ENCODE peak calls at places on chromosomes 5 and 9, in five cellular contexts. E, B, W, S and O are unnamed samples.

GRCh38 chr5:141960449-141961323 is 2.7 kb upstream of the PCDH12 start:
- DNase-seq in B (peak), W (peak), E (peak), S (peak), O (peak)

GRCh38 chr9:18890372-18890771 is 142.6 kb downstream of the SAXO1 start:
- DNase-seq in E (no peak), W (no peak), B (no peak), S (no peak), O (peak)

GRCh38 chr9:137972988-137973470 is 95.4 kb downstream of the CACNA1B start:
- DNase-seq in B (no peak), W (no peak), E (peak), S (no peak), O (peak)

GRCh38 chr9:137139468-137140150 is 655 bp downstream of the GRIN1 start:
- DNase-seq in S (no peak), B (no peak), W (no peak), E (no peak), O (no peak)

GRCh38 chr5:67183859-67184258 is 12.7 kb downstream of the CD180 start:
- DNase-seq in S (no peak), E (no peak), W (no peak), B (no peak), O (no peak)

GRCh38 chr5:154421868-154422267 is 23.9 kb upstream of the SAP30L start:
- DNase-seq in E (no peak), B (peak), S (no peak), W (no peak), O (peak)

GRCh38 chr9:109064963-109065701 is 51.8 kb upstream of the CTNNAL1 start:
- DNase-seq in S (peak), E (no peak), B (no peak), W (no peak), O (peak)

GRCh38 chr5:159951387-159951786 is 35.1 kb downstream of the ADRA1B start:
- DNase-seq in S (no peak), E (no peak), B (peak), W (no peak), O (no peak)

GRCh38 chr5:125874717-125875116 is 548.5 kb upstream of the GRAMD2B start:
- DNase-seq in W (no peak), S (no peak), B (peak), E (no peak), O (peak)

GRCh38 chr9:128893354-128893753 is 11.4 kb downstream of the LRRC8A start:
- DNase-seq in B (no peak), W (no peak), E (no peak), S (no peak), O (no peak)

GRCh38 chr9:137232510-137232909 is 1.8 kb downstream of the SLC34A3 start:
- DNase-seq in B (no peak), W (no peak), S (no peak), E (no peak), O (no peak)

GRCh38 chr9:37503736-37504135 is 18.0 kb downstream of the POLR1E start:
- DNase-seq in B (no peak), E (peak), W (no peak), S (no peak), O (no peak)

GRCh38 chr5:141373673-141374317 is at the start of gene PCDHGA6:
- DNase-seq in S (no peak), W (no peak), E (no peak), B (no peak), O (no peak)

GRCh38 chr5:72402959-72403628 is 82.9 kb downstream of the PTCD2 start:
- DNase-seq in E (no peak), W (peak), B (peak), S (no peak), O (peak)

GRCh38 chr5:69502375-69503143 is 10.0 kb downstream of the OCLN start:
- DNase-seq in S (peak), B (no peak), E (no peak), W (no peak), O (peak)

GRCh38 chr9:113609562-113610318 is 146.2 kb downstream of the RGS3 start:
- DNase-seq in W (peak), S (peak), B (peak), E (peak), O (peak)

GRCh38 chr9:110543631-110544051 is 35.9 kb downstream of the SVEP1 start:
- DNase-seq in B (peak), W (no peak), E (no peak), S (no peak), O (no peak)

GRCh38 chr9:104868687-104869404 is 59.1 kb downstream of the ABCA1 start:
- DNase-seq in E (peak), B (peak), S (peak), W (peak), O (peak)

GRCh38 chr9:70021026-70021571 is 22.5 kb upstream of the MAMDC2 start:
- DNase-seq in S (peak), B (no peak), E (no peak), W (no peak), O (peak)

GRCh38 chr9:254516-254915 is 39.9 kb downstream of the DOCK8 start:
- DNase-seq in S (no peak), W (no peak), E (no peak), B (peak), O (peak)

GRCh38 chr5:2125901-2126265 is 243.2 kb upstream of the IRX4 start:
- DNase-seq in W (no peak), E (no peak), B (no peak), S (no peak), O (no peak)

GRCh38 chr9:119009253-119009652 is 360.0 kb downstream of the BRINP1 start:
- DNase-seq in W (no peak), S (peak), E (no peak), B (peak), O (peak)

GRCh38 chr9:14238518-14238917 is 75.4 kb downstream of the NFIB start:
- DNase-seq in B (peak), W (no peak), E (no peak), S (peak), O (peak)

GRCh38 chr9:3858961-3859360 is 333.2 kb upstream of the RFX3 start:
- DNase-seq in E (no peak), W (no peak), S (peak), B (no peak), O (peak)

GRCh38 chr5:66565878-66566277 is 30.3 kb upstream of the MAST4 start:
- DNase-seq in E (no peak), W (no peak), S (no peak), B (peak), O (no peak)

GRCh38 chr5:66739923-66740322 is 143.7 kb downstream of the MAST4 start:
- DNase-seq in E (no peak), B (no peak), S (no peak), W (no peak), O (no peak)

GRCh38 chr9:110099236-110099741 is 108.7 kb downstream of the C9orf152 start:
- DNase-seq in E (no peak), B (no peak), S (peak), W (peak), O (peak)

GRCh38 chr5:138873096-138873885 is 1.8 kb downstream of the LRRTM2 start:
- DNase-seq in B (no peak), E (no peak), S (peak), W (no peak), O (no peak)

GRCh38 chr5:71596169-71596568 is 9.0 kb downstream of the MCCC2 start:
- DNase-seq in S (no peak), W (no peak), B (no peak), E (no peak), O (no peak)

GRCh38 chr9:1875921-1876448 is 139.2 kb upstream of the SMARCA2 start:
- DNase-seq in W (no peak), B (no peak), E (peak), S (no peak), O (peak)

GRCh38 chr5:139808481-139809330 is 13.1 kb downstream of the PSD2 start:
- DNase-seq in W (no peak), B (peak), S (peak), E (peak), O (peak)

GRCh38 chr5:81506378-81506777 is 112.4 kb upstream of the ACOT12 start:
- DNase-seq in W (no peak), S (no peak), E (no peak), B (no peak), O (no peak)

GRCh38 chr9:14301582-14301981 is 12.4 kb downstream of the NFIB start:
- DNase-seq in E (no peak), W (no peak), B (no peak), S (no peak), O (no peak)

GRCh38 chr5:9582406-9582805 is 36.5 kb upstream of the SEMA5A start:
- DNase-seq in B (no peak), S (no peak), W (no peak), E (no peak), O (no peak)

GRCh38 chr5:54985301-54986268 is at the start of gene ESM1:
- DNase-seq in B (peak), E (no peak), S (peak), W (no peak), O (peak)

GRCh38 chr9:34984049-34984448 is 5.5 kb upstream of the DNAJB5 start:
- DNase-seq in W (no peak), E (no peak), S (no peak), B (peak), O (peak)

GRCh38 chr9:1049641-1050040 is 516 bp upstream of the DMRT2 start:
- DNase-seq in B (no peak), W (no peak), E (no peak), S (no peak), O (no peak)

GRCh38 chr5:178331491-178331981 is 98.9 kb upstream of the PHYKPL start:
- DNase-seq in S (no peak), E (peak), B (no peak), W (peak), O (no peak)